ENCODE peak calls at places on chromosomes 1 and 21, in eight cellular contexts. E, I, O, D, F, P, K and Y are unnamed samples.

GRCh38 chr1:201042663-201043461 is 19.3 kb upstream of the KIF21B start:
- DNase-seq in E (peak; percentile 73), P (peak; percentile 35), O (no peak), I (peak; percentile 76), K (no peak), F (peak; percentile 46), D (peak; percentile 65), Y (peak; percentile 62)

GRCh38 chr1:219174672-219175564 is 1.2 kb downstream of the LYPLAL1 start:
- DNase-seq in F (peak; percentile 24), E (peak; percentile 90), I (no peak), K (no peak), O (no peak), P (no peak), D (no peak), Y (peak; percentile 36)

GRCh38 chr1:203278087-203278884 is 27.0 kb upstream of the BTG2 start:
- DNase-seq in P (no peak), E (peak; percentile 48), I (peak; percentile 79), D (no peak), F (peak; percentile 89), K (peak; percentile 73), O (peak; percentile 99), Y (peak; percentile 67)

GRCh38 chr21:44568667-44569556 is 4.6 kb upstream of the KRTAP10-4 start:
- DNase-seq in K (no peak), F (no peak), P (no peak), D (no peak), O (peak; percentile 44), I (no peak), E (no peak), Y (no peak)

GRCh38 chr1:168271636-168272035 is 9.0 kb upstream of the TBX19 start:
- DNase-seq in E (no peak), O (no peak), F (no peak), K (no peak), I (no peak), D (peak; percentile 34), P (no peak), Y (no peak)

GRCh38 chr1:230876660-230877059 is 8.3 kb upstream of the C1orf198 start:
- DNase-seq in P (no peak), D (no peak), K (no peak), F (no peak), I (no peak), E (no peak), O (no peak), Y (no peak)

GRCh38 chr1:27726173-27726793 is 522 bp downstream of the FAM76A start:
- DNase-seq in F (peak; percentile 37), O (peak; percentile 80), E (peak; percentile 60), K (no peak), I (peak; percentile 84), P (no peak), D (peak; percentile 19), Y (peak; percentile 27)

GRCh38 chr1:8905582-8906191 is 27.2 kb upstream of the ENO1 start:
- DNase-seq in O (no peak), E (peak; percentile 24), D (no peak), F (no peak), P (no peak), K (no peak), I (no peak), Y (no peak)

GRCh38 chr1:34907487-34908090 is 21.9 kb downstream of the DLGAP3 start:
- DNase-seq in O (no peak), E (peak; percentile 11), D (no peak), I (no peak), P (no peak), K (no peak), F (no peak), Y (no peak)

GRCh38 chr1:6321205-6321604 is 60.3 kb upstream of the GPR153 start:
- DNase-seq in O (no peak), I (no peak), D (no peak), F (no peak), P (no peak), E (no peak), K (no peak), Y (no peak)

GRCh38 chr1:32702599-32703478 is at the start of gene SYNC:
- DNase-seq in D (no peak), F (no peak), E (no peak), I (peak; percentile 86), O (peak; percentile 78), K (peak; percentile 92), P (no peak), Y (no peak)
- TF ChIP-seq POLR2AphosphoS5 in D (peak; percentile 47), F (no peak), E (peak; percentile 39), I (no peak), O (no peak), K (peak; percentile 42), P (no peak), Y (no peak)

GRCh38 chr1:77950873-77951272 is 28.0 kb downstream of the FUBP1 start:
- DNase-seq in K (no peak), O (no peak), E (no peak), P (no peak), I (no peak), F (no peak), D (no peak), Y (no peak)

GRCh38 chr1:77954521-77954920 is 24.4 kb downstream of the FUBP1 start:
- DNase-seq in P (no peak), F (no peak), E (no peak), D (no peak), K (no peak), O (no peak), I (no peak), Y (no peak)

GRCh38 chr1:77953907-77954306 is 25.0 kb downstream of the FUBP1 start:
- DNase-seq in P (no peak), I (no peak), O (no peak), D (no peak), F (no peak), K (no peak), E (no peak), Y (no peak)

GRCh38 chr1:77948841-77949424 is 29.9 kb downstream of the FUBP1 start:
- DNase-seq in E (peak; percentile 74), I (peak; percentile 7), F (no peak), O (no peak), K (no peak), D (peak; percentile 3), P (no peak), Y (no peak)

DNA sequence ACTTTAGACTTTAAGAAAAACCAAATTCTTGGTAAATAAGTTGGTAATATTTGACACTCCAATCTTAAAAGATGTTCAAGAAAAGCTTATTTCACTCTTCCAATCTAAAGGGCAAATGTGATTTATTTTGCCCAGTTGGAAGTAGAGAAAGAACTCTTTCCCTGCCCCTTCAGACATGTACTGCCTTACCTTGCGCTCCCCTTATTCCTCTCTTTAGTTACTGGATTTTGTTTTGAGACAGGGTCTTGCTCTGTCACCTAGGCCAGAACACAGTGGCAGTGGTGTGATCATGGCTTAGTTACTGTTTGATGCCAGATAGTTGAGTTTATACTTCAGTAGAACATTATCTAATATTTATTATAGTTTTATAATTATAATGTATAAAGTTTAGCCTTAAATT is 27.5 kb downstream of the FUBP1 start:
- DNase-seq in P (no peak), I (no peak), K (no peak), D (no peak), O (no peak), F (no peak), E (no peak), Y (no peak)
- H3K36me3 ChIP-seq in P (peaks cover 69% of the 10 kb centered on the region), I (peaks cover 95% of the 10 kb centered on the region), K (peaks cover 27% of the 10 kb centered on the region), D (peaks cover 81% of the 10 kb centered on the region), O (peaks cover 25% of the 10 kb centered on the region), F (peaks cover 5% of the 10 kb centered on the region), E (peaks cover 66% of the 10 kb centered on the region), Y (peaks cover 3% of the 10 kb centered on the region)

DNA sequence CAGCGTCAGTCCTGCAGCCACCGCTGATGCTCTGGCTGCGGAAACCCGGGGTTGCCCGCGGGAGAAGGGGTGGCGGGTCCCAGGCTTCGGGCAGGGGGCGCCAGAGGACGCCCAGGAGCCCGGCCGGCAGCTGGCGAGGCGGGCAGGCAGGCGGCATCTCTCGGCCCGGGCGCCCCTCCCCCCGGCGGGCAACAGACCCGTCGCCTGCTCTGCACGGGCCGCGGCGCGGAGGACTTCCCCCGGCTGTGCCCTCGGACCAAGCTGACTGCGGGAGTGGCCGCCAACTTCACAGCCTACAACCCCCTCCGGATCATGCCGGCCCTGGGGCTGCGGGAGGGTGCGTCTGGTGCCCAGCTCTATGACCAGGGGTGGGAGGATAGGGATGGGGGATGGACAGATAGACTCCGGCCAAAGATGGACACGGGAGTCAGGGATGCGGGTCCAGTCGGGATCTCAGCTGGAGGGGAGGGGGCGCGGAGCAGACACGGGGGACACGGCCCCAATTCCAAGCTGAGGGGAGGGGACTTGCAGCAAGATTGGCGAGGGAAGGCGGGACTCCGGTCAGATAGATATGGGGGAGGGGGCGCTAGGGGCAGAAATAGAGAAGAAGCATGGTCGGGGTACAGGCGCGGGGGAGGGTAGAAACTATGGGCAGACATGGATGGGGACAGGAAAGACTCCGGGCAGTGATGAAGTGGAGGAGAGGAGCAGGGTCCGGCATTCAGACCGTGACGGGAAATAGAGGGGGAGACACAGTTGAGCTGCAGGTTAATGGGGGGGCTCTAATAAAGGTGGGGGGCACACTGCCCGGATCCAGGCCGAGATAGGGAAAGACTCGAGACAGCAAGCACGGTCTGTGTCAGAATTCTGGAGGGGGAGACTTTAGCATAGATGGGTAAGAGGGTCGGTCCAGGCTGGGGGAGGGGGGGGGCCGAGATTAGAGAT is 1.1 kb downstream of the ADGRB2 start:
- DNase-seq in D (no peak), E (peak; percentile 63), I (peak; percentile 97), P (no peak), O (peak; percentile 81), K (peak; percentile 93), F (peak; percentile 51), Y (peak; percentile 68)
- H3K4me1 ChIP-seq in D (peaks cover 31% of the 10 kb centered on the region), E (peaks cover 26% of the 10 kb centered on the region), I (peaks cover 27% of the 10 kb centered on the region), P (peaks cover 60% of the 10 kb centered on the region), O (no peaks in the 10 kb centered on the region), K (peaks cover 29% of the 10 kb centered on the region), F (peaks cover 16% of the 10 kb centered on the region), Y (peaks cover 4% of the 10 kb centered on the region)

DNA sequence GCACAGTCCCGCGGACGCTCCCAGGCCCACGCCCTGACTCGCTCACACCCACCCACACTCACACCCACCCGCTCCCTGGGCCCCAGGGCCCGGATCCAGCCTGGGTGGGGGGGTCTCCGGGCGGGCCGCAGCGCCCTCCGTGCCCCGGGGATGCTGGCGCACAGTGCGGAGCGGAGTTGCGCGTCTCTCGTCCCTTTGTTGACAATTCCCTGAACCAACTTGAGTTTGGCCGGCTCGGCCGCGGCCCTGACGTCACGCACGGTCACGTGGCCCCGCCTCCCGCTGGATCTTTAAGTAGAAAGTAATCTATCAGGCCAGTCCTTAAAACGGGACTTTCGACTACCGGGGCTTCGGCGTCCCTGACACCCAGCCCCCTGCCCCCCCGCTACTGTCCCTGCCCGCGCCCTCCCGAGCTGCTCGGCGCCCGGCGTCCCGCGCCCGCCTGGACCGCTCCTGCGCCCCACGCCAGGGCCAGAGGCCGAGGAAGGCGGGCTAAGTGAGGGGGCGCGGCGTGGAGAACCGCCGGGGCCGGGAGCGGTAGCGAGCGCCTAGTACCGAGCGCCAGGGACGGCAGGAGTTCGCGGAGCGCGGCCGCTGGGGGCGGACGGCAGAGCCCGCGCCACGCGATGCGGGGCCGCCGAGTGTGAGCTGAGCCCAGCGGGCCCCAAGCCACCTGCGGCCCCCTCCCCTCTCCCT is at the start of gene FOXD3:
- DNase-seq in D (peak; percentile 27), I (peak; percentile 76), K (peak; percentile 95), O (peak; percentile 85), P (no peak), E (peak; percentile 46), F (peak; percentile 50), Y (peak; percentile 53)
- TF ChIP-seq POLR2AphosphoS5 in D (peak; percentile 30), I (no peak), K (no peak), O (peak; percentile 67), P (no peak), E (no peak), F (no peak), Y (peak; percentile 71)